ENCODE peak calls at places on chromosomes 4 and X, in five cellular contexts. U, N, B, X and C are unnamed samples.

GRCh38 chr4:98496446-98496845 is 162.0 kb downstream of the TSPAN5 start:
- DNase-seq in N (no peak), B (no peak), X (no peak), U (no peak), C (no peak)

GRCh38 chr4:150235795-150236385 is 157.6 kb downstream of the DCLK2 start:
- DNase-seq in U (no peak), B (no peak), X (no peak), N (no peak), C (no peak)

GRCh38 chr4:163540448-163540847 is 46.0 kb downstream of the TMA16 start:
- DNase-seq in N (no peak), X (peak), B (no peak), U (no peak), C (no peak)

GRCh38 chrX:12949205-12949926 is 25.5 kb upstream of the TMSB4X start:
- DNase-seq in B (no peak), U (no peak), N (no peak), X (no peak), C (no peak)

GRCh38 chr4:167428172-167428571 is 193.9 kb upstream of the SPOCK3 start:
- DNase-seq in X (no peak), U (no peak), N (no peak), B (no peak), C (no peak)

GRCh38 chrX:40646489-40647306 is 663 bp downstream of the CXorf38 start:
- DNase-seq in N (peak), U (peak), X (peak), B (peak), C (no peak)

GRCh38 chr4:14520171-14520570 is 482.1 kb upstream of the CPEB2 start:
- DNase-seq in U (no peak), X (no peak), B (no peak), N (no peak), C (no peak)

GRCh38 chr4:57124145-57124544 is 14.0 kb upstream of the IGFBP7 start:
- DNase-seq in B (no peak), X (no peak), U (no peak), N (no peak), C (no peak)

GRCh38 chr4:180091710-180092109 is 2151.5 kb upstream of the TENM3 start:
- DNase-seq in B (no peak), X (no peak), N (no peak), U (no peak), C (no peak)

GRCh38 chrX:54066841-54067240 is 22.6 kb upstream of the PHF8 start:
- DNase-seq in N (no peak), U (no peak), X (no peak), B (no peak), C (no peak)

GRCh38 chr4:10180927-10181744 is 64.5 kb upstream of the WDR1 start:
- DNase-seq in U (no peak), X (no peak), B (no peak), N (no peak), C (no peak)

GRCh38 chr4:13403326-13403725 is 80.8 kb downstream of the RAB28 start:
- DNase-seq in N (no peak), B (no peak), X (no peak), U (no peak), C (no peak)

GRCh38 chr4:142567199-142567598 is 278.9 kb downstream of the INPP4B start:
- DNase-seq in B (no peak), X (no peak), N (peak), U (peak), C (peak)

GRCh38 chr4:143251781-143252180 is 67.1 kb downstream of the USP38 start:
- DNase-seq in B (no peak), X (peak), U (no peak), N (no peak), C (no peak)

GRCh38 chr4:168831919-168832745 is 177.9 kb downstream of the CBR4 start:
- DNase-seq in B (peak), U (peak), N (peak), X (peak), C (no peak)

GRCh38 chrX:19705196-19705769 is 182.1 kb downstream of the SH3KBP1 start:
- DNase-seq in X (no peak), N (no peak), U (no peak), B (no peak), C (no peak)

GRCh38 chr4:1009647-1010521 is 1.5 kb upstream of the FGFRL1 start:
- DNase-seq in N (peak), X (peak), B (peak), U (peak), C (peak)

GRCh38 chrX:73577368-73577767 is 14.4 kb downstream of the CHIC1 start:
- DNase-seq in U (no peak), B (no peak), N (no peak), X (peak), C (no peak)

GRCh38 chrX:101206471-101206870 is 13.1 kb upstream of the DRP2 start:
- DNase-seq in N (no peak), X (peak), B (no peak), U (no peak), C (no peak)

GRCh38 chr4:76430519-76431388 is 4.3 kb upstream of the SHROOM3 start:
- DNase-seq in X (peak), U (no peak), N (no peak), B (peak), C (no peak)

GRCh38 chr4:19807505-19807904 is 444.2 kb upstream of the SLIT2 start:
- DNase-seq in B (no peak), N (no peak), U (no peak), X (peak), C (no peak)

GRCh38 chr4:152970102-152970820 is 34.1 kb downstream of the FHDC1 start:
- DNase-seq in N (no peak), B (no peak), U (no peak), X (peak), C (no peak)

GRCh38 chrX:129540068-129540653 is at the start of gene OCRL:
- DNase-seq in B (peak), X (peak), N (peak), U (no peak), C (no peak)

GRCh38 chrX:106894978-106895452 is 8.1 kb downstream of the RIPPLY1 start:
- DNase-seq in B (no peak), X (peak), U (no peak), N (no peak), C (no peak)

GRCh38 chrX:101564651-101565050 is 14.3 kb downstream of the ARMCX1 start:
- DNase-seq in U (no peak), N (no peak), X (no peak), B (no peak), C (no peak)

GRCh38 chr4:70153937-70154336 is at the start of gene PRR27:
- DNase-seq in N (no peak), X (no peak), B (no peak), U (no peak), C (no peak)

DNA sequence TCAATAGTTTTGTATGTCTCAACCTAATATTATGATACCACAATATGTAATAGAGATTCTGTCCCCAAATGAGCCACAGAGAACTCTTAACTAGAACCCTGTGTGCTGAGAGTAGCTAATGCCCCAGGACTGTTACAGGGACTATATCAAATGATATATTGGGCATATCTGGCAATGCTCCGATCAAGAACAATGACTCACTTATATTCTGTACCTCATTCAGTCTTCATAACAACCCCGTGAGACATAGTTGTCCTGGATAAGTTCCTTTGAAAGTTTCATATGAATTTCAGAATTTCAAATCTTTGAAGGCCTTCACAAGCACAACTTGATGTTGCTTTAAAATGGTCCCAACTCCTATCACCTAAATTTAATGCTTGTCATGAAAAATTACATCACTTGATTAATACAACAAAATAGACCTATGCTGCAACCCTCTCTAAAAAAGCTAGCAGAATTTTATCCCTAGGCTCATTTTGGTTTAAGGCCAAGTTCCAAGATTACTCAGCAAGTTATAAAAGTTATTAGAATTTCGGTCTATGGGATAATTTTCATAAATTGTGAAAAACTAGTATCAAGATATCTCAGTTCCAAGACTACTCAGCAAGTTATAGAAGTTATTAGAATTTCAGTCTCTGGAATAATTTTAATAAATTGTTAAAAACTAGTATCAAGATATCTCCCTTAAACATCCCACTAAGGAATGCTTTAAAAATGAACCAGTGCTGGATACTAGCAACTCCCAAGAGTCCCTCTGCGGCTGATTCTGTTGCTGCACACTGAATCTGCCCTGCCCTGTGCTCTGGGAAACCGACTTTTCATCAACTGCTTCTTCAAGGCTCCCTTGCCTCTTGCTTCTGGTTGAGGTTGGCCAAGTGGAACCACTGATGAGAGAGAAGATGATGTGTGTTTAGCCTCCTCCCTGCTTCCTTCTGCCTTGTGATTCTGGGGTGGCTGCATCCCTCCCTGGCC is 6.0 kb upstream of the ANXA3 start:
- DNase-seq in B (no peak), X (no peak), U (no peak), N (no peak), C (no peak)
- H3K27ac ChIP-seq in B (no peak), X (no peak), U (no peak), N (no peak), C (no peak)

GRCh38 chr4:123651127-123651526 is 254.5 kb downstream of the SPRY1 start:
- DNase-seq in U (no peak), X (no peak), B (no peak), N (no peak), C (no peak)
- H3K27ac ChIP-seq in U (no peak), X (peak), B (no peak), N (no peak), C (no peak)

GRCh38 chr4:8534601-8535000 is 45.6 kb upstream of the GPR78 start:
- DNase-seq in X (no peak), U (no peak), B (no peak), N (no peak), C (no peak)

GRCh38 chr4:8528713-8529112 is 51.5 kb upstream of the GPR78 start:
- DNase-seq in N (no peak), U (no peak), B (no peak), X (no peak), C (no peak)

GRCh38 chr4:8533274-8533865 is 46.8 kb upstream of the GPR78 start:
- DNase-seq in B (no peak), X (no peak), N (no peak), U (no peak), C (no peak)

GRCh38 chr4:8534129-8534528 is 46.1 kb upstream of the GPR78 start:
- DNase-seq in B (peak), N (no peak), U (no peak), X (peak), C (no peak)

GRCh38 chr4:8532245-8532781 is 47.9 kb upstream of the GPR78 start:
- DNase-seq in U (no peak), B (no peak), N (no peak), X (no peak), C (no peak)
- H3K27ac ChIP-seq in U (no peak), B (no peak), N (no peak), X (no peak), C (no peak)

DNA sequence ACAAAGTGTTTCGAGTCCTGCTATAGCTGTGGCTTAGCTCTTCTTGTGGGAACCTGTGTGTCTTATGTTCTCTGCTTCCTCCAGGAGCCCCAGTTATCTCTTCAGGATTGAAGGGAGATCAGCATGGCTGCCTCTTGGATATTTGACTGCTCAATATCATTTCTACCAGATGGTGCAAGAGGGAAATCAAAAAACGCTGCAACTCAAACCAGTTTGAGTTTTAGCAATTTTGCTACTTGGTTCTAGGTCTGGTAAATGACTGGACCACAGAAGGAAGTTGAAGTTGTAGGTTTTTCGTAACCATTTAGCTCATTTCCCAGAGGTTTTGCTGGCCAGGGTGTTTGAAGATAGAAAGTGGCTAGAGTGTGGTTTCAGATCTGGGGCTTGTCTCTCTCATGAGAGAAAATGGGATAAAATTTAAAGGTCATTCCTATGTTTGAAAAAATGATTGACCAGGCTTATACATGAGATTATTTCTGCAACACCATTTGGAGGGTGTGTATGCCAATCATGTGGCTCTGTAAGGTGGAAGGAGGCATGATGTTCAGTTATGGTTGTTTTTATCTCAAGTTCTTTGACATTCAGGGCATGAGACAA is 210.4 kb downstream of the SPRY1 start:
- DNase-seq in U (no peak), B (no peak), N (no peak), X (no peak), C (no peak)
- H3K27ac ChIP-seq in U (no peak), B (no peak), N (no peak), X (no peak), C (no peak)

GRCh38 chr4:123262080-123262479 is 134.5 kb upstream of the SPRY1 start:
- DNase-seq in B (no peak), X (no peak), N (no peak), U (no peak), C (no peak)

GRCh38 chr4:123265443-123265842 is 131.2 kb upstream of the SPRY1 start:
- DNase-seq in X (no peak), N (no peak), B (no peak), U (no peak), C (no peak)

GRCh38 chr4:123260429-123261052 is 136.1 kb upstream of the SPRY1 start:
- DNase-seq in U (no peak), B (no peak), N (no peak), X (no peak), C (no peak)

DNA sequence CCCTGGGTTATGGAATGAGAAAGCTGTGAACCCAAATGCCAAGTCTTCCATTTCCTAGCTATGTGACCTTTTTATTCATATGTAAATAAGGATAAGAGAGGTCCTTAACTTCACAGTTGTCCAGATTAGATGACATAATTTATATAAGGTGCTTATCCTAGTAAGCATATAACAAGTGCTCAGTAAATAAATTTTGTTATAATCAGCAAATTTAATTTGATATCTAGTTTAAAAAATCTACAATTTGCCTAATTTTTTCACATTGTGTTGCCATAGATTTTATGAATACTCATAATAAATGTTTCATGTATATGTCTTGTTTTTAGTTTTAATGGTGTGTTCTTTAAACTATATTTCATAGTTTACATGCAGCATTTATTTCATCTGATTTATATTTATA is 130.4 kb upstream of the SPRY1 start:
- DNase-seq in N (no peak), B (no peak), U (no peak), X (no peak), C (no peak)
- H3K27ac ChIP-seq in N (no peak), B (no peak), U (no peak), X (no peak), C (no peak)

DNA sequence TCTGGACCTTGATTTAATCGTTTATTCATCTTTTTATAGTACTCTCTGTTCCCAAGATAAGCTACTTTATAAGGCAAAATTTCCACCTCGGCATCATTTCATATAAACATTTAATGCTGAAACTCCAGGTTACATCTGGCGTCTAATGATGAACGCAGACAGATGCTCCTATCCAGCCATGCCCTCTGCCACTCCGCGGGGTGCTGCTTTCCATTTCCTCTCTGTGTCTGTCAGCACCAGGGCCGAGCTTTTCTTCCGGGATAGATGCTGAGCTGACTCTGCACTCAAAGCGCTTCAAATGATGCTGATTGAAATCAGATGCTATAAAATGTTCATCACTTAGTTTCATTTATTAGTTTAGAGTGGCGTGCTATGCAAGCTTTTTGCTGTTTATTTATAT is 80.5 kb upstream of the HELT start:
- DNase-seq in X (no peak), U (no peak), N (no peak), B (peak), C (no peak)
- H3K27ac ChIP-seq in X (no peak), U (no peak), N (no peak), B (no peak), C (no peak)

GRCh38 chr4:46820154-46820553 is 88.9 kb downstream of the COX7B2 start:
- DNase-seq in X (no peak), B (no peak), U (no peak), N (no peak), C (no peak)

GRCh38 chr4:46818604-46819003 is 90.4 kb downstream of the COX7B2 start:
- DNase-seq in N (no peak), B (no peak), U (no peak), X (no peak), C (no peak)

GRCh38 chr4:46819095-46819494 is 90.0 kb downstream of the COX7B2 start:
- DNase-seq in N (no peak), B (no peak), X (no peak), U (no peak), C (no peak)
- H3K27ac ChIP-seq in N (no peak), B (no peak), X (no peak), U (no peak), C (no peak)

GRCh38 chr4:139242511-139243051 is 37.4 kb downstream of the MGARP start:
- DNase-seq in X (peak), U (no peak), B (no peak), N (no peak), C (no peak)
- H3K27ac ChIP-seq in X (peak), U (no peak), B (no peak), N (no peak), C (no peak)